ENCODE peak calls at places on chromosomes 12 and 14, in ten cellular contexts. G, I, P, X, Y, J, L, Z, C and W are unnamed samples.

GRCh38 chr14:34930591-34931069 is 52.2 kb upstream of the SRP54 start:
- DNase-seq in G (no peak), I (no peak), P (no peak), X (peak), Y (no peak), J (no peak), L (no peak), Z (no peak), C (no peak), W (no peak)

GRCh38 chr12:131210506-131211278 is 257.0 kb downstream of the ADGRD1 start:
- DNase-seq in G (no peak), I (no peak), P (no peak), X (no peak), Y (no peak), J (no peak), L (no peak), Z (no peak), C (no peak), W (no peak)

GRCh38 chr14:94153750-94154350 is 20.3 kb upstream of the PPP4R4 start:
- DNase-seq in G (no peak), I (no peak), P (no peak), X (no peak), Y (no peak), J (no peak), L (no peak), Z (no peak), C (no peak), W (no peak)

GRCh38 chr12:115871714-115872113 is 405.8 kb downstream of the MED13L start:
- DNase-seq in G (no peak), I (peak), P (peak), X (peak), Y (peak), J (peak), L (no peak), Z (peak), C (no peak), W (no peak)

GRCh38 chr14:77097689-77098469 is at the start of gene CIPC:
- DNase-seq in G (peak), I (peak), P (peak), X (peak), Y (peak), J (peak), L (peak), Z (peak), C (peak), W (peak)

GRCh38 chr14:49621114-49621881 is 699 bp downstream of the MGAT2 start:
- DNase-seq in G (peak), I (peak), P (no peak), X (peak), Y (peak), J (no peak), L (peak), Z (peak), C (no peak), W (peak)

GRCh38 chr14:89429206-89430091 is 12.4 kb upstream of the FOXN3 start:
- DNase-seq in G (no peak), I (peak), P (no peak), X (no peak), Y (no peak), J (peak), L (peak), Z (no peak), C (no peak), W (no peak)

GRCh38 chr12:109740694-109741245 is 27.1 kb downstream of the FAM222A start:
- DNase-seq in G (no peak), I (no peak), P (no peak), X (no peak), Y (no peak), J (no peak), L (no peak), Z (no peak), C (no peak), W (no peak)

GRCh38 chr12:41624571-41624970 is 436.5 kb downstream of the PDZRN4 start:
- DNase-seq in G (no peak), I (no peak), P (no peak), X (no peak), Y (no peak), J (no peak), L (no peak), Z (no peak), C (no peak), W (no peak)

GRCh38 chr12:127355061-127355820 is 911.7 kb upstream of the TMEM132C start:
- DNase-seq in G (no peak), I (no peak), P (peak), X (no peak), Y (no peak), J (peak), L (no peak), Z (no peak), C (no peak), W (no peak)

GRCh38 chr12:49225551-49226166 is 36.8 kb upstream of the TUBA1A start:
- DNase-seq in G (no peak), I (peak), P (peak), X (no peak), Y (no peak), J (no peak), L (no peak), Z (peak), C (no peak), W (no peak)

GRCh38 chr12:124760548-124760947 is 103.1 kb downstream of the SCARB1 start:
- DNase-seq in G (no peak), I (no peak), P (no peak), X (no peak), Y (no peak), J (no peak), L (no peak), Z (no peak), C (no peak), W (no peak)

GRCh38 chr14:94656043-94656442 is 43.9 kb downstream of the SERPINA3 start:
- DNase-seq in G (no peak), I (no peak), P (no peak), X (no peak), Y (no peak), J (no peak), L (no peak), Z (no peak), C (no peak), W (no peak)

GRCh38 chr14:72855913-72856312 is 38.0 kb downstream of the DPF3 start:
- DNase-seq in G (peak), I (peak), P (peak), X (no peak), Y (no peak), J (peak), L (no peak), Z (peak), C (peak), W (no peak)

GRCh38 chr14:22836301-22837058 is at the start of gene MMP14:
- DNase-seq in G (peak), I (peak), P (peak), X (no peak), Y (peak), J (peak), L (peak), Z (peak), C (no peak), W (peak)

GRCh38 chr12:6161124-6161882 is 36.8 kb upstream of the VWF start:
- DNase-seq in G (no peak), I (peak), P (peak), X (no peak), Y (no peak), J (no peak), L (no peak), Z (peak), C (no peak), W (no peak)

DNA sequence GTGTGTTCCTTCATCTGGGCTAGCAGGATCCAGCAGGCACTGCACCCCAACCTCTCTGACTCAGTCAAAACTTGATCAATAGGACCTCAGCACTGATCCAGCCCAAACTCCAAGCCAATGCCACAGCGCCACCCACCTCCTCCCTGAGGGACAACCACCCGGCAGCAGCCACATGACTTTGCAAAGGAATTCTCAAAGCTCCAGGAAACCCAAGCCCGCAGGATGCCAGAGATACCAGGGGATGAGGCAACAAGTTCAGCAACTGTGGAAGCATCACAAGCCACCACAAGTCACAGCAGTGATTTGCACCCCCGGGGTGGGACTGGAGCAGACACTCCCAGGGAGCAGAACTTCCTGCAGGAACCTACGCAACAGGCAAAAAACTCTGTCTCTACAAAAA is 37.3 kb downstream of the ACTN1 start:
- DNase-seq in G (peak), I (peak), P (peak), X (no peak), Y (no peak), J (peak), L (no peak), Z (peak), C (peak), W (no peak)
- TF ChIP-seq CTCF in G (peak), I (peak), P (peak), X (no peak), Y (no peak), J (peak), L (no peak), Z (peak), C (peak), W (peak)

GRCh38 chr14:67151082-67151666 is 38.1 kb upstream of the GARIN2 start:
- DNase-seq in G (no peak), I (no peak), P (peak), X (no peak), Y (no peak), J (no peak), L (no peak), Z (no peak), C (no peak), W (no peak)
- TF ChIP-seq CTCF in G (peak), I (peak), P (peak), X (no peak), Y (peak), J (no peak), L (no peak), Z (peak), C (no peak), W (peak)

GRCh38 chr14:30614155-30614554 is 8.0 kb upstream of the SCFD1 start:
- DNase-seq in G (no peak), I (no peak), P (no peak), X (no peak), Y (no peak), J (no peak), L (no peak), Z (no peak), C (no peak), W (no peak)
- TF ChIP-seq CTCF in G (no peak), I (no peak), P (no peak), X (no peak), Y (no peak), J (no peak), L (no peak), Z (no peak), C (no peak), W (no peak)

GRCh38 chr12:13905795-13906194 is 75.6 kb downstream of the GRIN2B start:
- DNase-seq in G (no peak), I (no peak), P (no peak), X (no peak), Y (no peak), J (no peak), L (no peak), Z (no peak), C (no peak), W (no peak)
- TF ChIP-seq CTCF in G (no peak), I (no peak), P (no peak), X (no peak), Y (no peak), J (no peak), L (no peak), Z (no peak), C (no peak), W (no peak)

DNA sequence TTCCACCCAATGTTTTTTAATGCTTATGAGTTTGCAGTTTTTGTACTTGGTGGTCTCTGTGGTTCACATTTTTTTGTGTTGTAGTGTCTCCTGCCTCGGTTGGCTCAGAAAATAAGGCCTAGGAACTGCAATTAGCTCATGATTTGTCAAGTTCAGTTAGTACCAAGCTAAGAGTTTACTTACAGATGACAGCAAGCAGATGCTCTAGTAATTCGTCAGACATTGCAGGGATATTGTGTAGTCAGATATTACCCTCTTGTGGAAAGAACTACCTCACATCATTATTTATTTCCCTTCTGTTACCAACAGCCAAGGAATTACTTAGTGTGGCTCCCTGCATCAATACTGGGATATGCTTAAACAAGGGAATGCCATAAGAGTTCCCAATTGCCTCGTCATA is 14.6 kb downstream of the DYRK2 start:
- DNase-seq in G (no peak), I (peak), P (no peak), X (no peak), Y (no peak), J (no peak), L (no peak), Z (peak), C (peak), W (no peak)
- TF ChIP-seq CTCF in G (no peak), I (no peak), P (no peak), X (no peak), Y (no peak), J (no peak), L (peak), Z (no peak), C (no peak), W (no peak)

GRCh38 chr12:57628280-57629191 is 4.5 kb downstream of the B4GALNT1 start:
- DNase-seq in G (no peak), I (no peak), P (no peak), X (no peak), Y (no peak), J (no peak), L (no peak), Z (no peak), C (no peak), W (peak)

GRCh38 chr12:57626111-57626928 is 6.7 kb downstream of the B4GALNT1 start:
- DNase-seq in G (no peak), I (no peak), P (no peak), X (no peak), Y (no peak), J (no peak), L (no peak), Z (no peak), C (no peak), W (peak)

GRCh38 chr12:57626929-57627445 is 6.0 kb downstream of the B4GALNT1 start:
- DNase-seq in G (no peak), I (no peak), P (no peak), X (no peak), Y (no peak), J (no peak), L (no peak), Z (no peak), C (no peak), W (peak)

GRCh38 chr12:57625261-57626032 is 7.6 kb downstream of the B4GALNT1 start:
- DNase-seq in G (no peak), I (no peak), P (no peak), X (no peak), Y (no peak), J (no peak), L (no peak), Z (no peak), C (no peak), W (no peak)

GRCh38 chr12:57627504-57628279 is 5.3 kb downstream of the B4GALNT1 start:
- DNase-seq in G (no peak), I (no peak), P (no peak), X (no peak), Y (no peak), J (no peak), L (peak), Z (no peak), C (no peak), W (peak)
- TF ChIP-seq CTCF in G (no peak), I (no peak), P (peak), X (peak), Y (no peak), J (peak), L (no peak), Z (no peak), C (no peak), W (no peak)